ENCODE peak calls at places on chromosomes 5 and 9, in four cellular contexts. L, Q, U and A are unnamed samples.

GRCh38 chr5:118533166-118533565 is 455.2 kb downstream of the DTWD2 start:
- DNase-seq in U (no peak), L (no peak), Q (no peak), A (no peak)

GRCh38 chr5:10639846-10640368 is 76.0 kb downstream of the ANKRD33B start:
- DNase-seq in L (no peak), Q (peak; percentile 12), U (no peak), A (no peak)

GRCh38 chr5:159031915-159032314 is 67.8 kb downstream of the EBF1 start:
- DNase-seq in U (no peak), Q (no peak), L (no peak), A (no peak)

GRCh38 chr9:5611321-5612186 is 17.4 kb upstream of the RIC1 start:
- DNase-seq in U (no peak), L (no peak), Q (no peak), A (no peak)

GRCh38 chr9:80699551-80699998 is 989.8 kb downstream of the TLE1 start:
- DNase-seq in Q (no peak), L (peak; percentile 64), U (no peak), A (no peak)

GRCh38 chr5:144473650-144474049 is 303.0 kb downstream of the KCTD16 start:
- DNase-seq in U (no peak), L (no peak), Q (no peak), A (no peak)

GRCh38 chr5:97915101-97915500 is 732.1 kb upstream of the RIOK2 start:
- DNase-seq in U (peak; percentile 60), Q (no peak), L (no peak), A (no peak)

GRCh38 chr5:140358738-140359310 is 1.2 kb upstream of the SLC4A9 start:
- DNase-seq in U (no peak), Q (no peak), L (peak; percentile 59), A (no peak)

GRCh38 chr5:43802119-43802518 is 199.1 kb downstream of the NNT start:
- DNase-seq in L (peak; percentile 24), U (no peak), Q (no peak), A (no peak)

GRCh38 chr9:119368681-119369581 is at the start of gene BRINP1:
- DNase-seq in L (peak; percentile 4), U (no peak), Q (no peak), A (no peak)

GRCh38 chr5:107284822-107285510 is 385.8 kb downstream of the EFNA5 start:
- DNase-seq in L (peak; percentile 22), U (no peak), Q (no peak), A (no peak)

GRCh38 chr5:94793113-94793815 is 174.8 kb downstream of the SLF1 start:
- DNase-seq in U (peak; percentile 11), L (peak; percentile 86), Q (no peak), A (no peak)

GRCh38 chr5:54388411-54388810 is 67.1 kb upstream of the HSPB3 start:
- DNase-seq in U (no peak), Q (no peak), L (no peak), A (no peak)

GRCh38 chr5:763397-763796 is 21.1 kb downstream of the ZDHHC11B start:
- DNase-seq in U (no peak), L (no peak), Q (peak; percentile 9), A (no peak)

GRCh38 chr9:135326633-135327152 is 152.9 kb upstream of the PPP1R26 start:
- DNase-seq in U (no peak), Q (no peak), L (no peak), A (no peak)

GRCh38 chr5:114184006-114184405 is 177.9 kb upstream of the KCNN2 start:
- DNase-seq in Q (no peak), L (no peak), U (no peak), A (no peak)

GRCh38 chr9:107539427-107540154 is 50.0 kb upstream of the KLF4 start:
- DNase-seq in U (peak; percentile 19), L (peak; percentile 3), Q (no peak), A (no peak)

GRCh38 chr9:123326662-123327093 is 29.3 kb upstream of the CRB2 start:
- DNase-seq in U (no peak), L (no peak), Q (no peak), A (no peak)

GRCh38 chr9:88973281-88974045 is 17.8 kb upstream of the S1PR3 start:
- DNase-seq in U (no peak), L (no peak), Q (no peak), A (peak; percentile 31)

GRCh38 chr9:132762896-132763295 is 92.6 kb downstream of the GTF3C4 start:
- DNase-seq in Q (no peak), U (no peak), L (no peak), A (no peak)

GRCh38 chr9:78781681-78782080 is 484.8 kb downstream of the PSAT1 start:
- DNase-seq in Q (no peak), L (no peak), U (no peak), A (no peak)

GRCh38 chr5:104312481-104312880 is 749.9 kb upstream of the NUDT12 start:
- DNase-seq in L (no peak), U (no peak), Q (no peak), A (no peak)

GRCh38 chr5:61486476-61486875 is 154.4 kb downstream of the ZSWIM6 start:
- DNase-seq in U (no peak), L (no peak), Q (no peak), A (no peak)

GRCh38 chr5:149466457-149466972 is 84.7 kb downstream of the CSNK1A1 start:
- DNase-seq in L (peak; percentile 52), U (peak; percentile 51), Q (peak; percentile 69), A (no peak)

GRCh38 chr5:42089705-42090104 is 164.6 kb downstream of the FBXO4 start:
- DNase-seq in U (no peak), L (no peak), Q (no peak), A (no peak)

GRCh38 chr9:104903609-104904008 is 24.3 kb downstream of the ABCA1 start:
- DNase-seq in U (no peak), L (no peak), Q (no peak), A (no peak)
- H3K4me3 ChIP-seq in U (no peak overlapping the region), L (no peak overlapping the region), Q (no peak overlapping the region), A (no peak overlapping the region)

GRCh38 chr5:176542135-176542595 is 5.0 kb upstream of the RNF44 start:
- DNase-seq in U (peak; percentile 89), L (no peak), Q (peak; percentile 92), A (no peak)

GRCh38 chr5:176540956-176541337 is 3.7 kb upstream of the RNF44 start:
- DNase-seq in L (no peak), U (peak; percentile 17), Q (no peak), A (no peak)

GRCh38 chr5:176543428-176544182 is 5.5 kb upstream of the CDHR2 start:
- DNase-seq in L (peak; percentile 42), U (peak; percentile 88), Q (peak; percentile 95), A (no peak)

GRCh38 chr5:176541338-176542134 is 4.3 kb upstream of the RNF44 start:
- DNase-seq in L (peak; percentile 64), Q (peak; percentile 96), U (peak; percentile 87), A (no peak)

GRCh38 chr5:176542596-176543427 is 5.6 kb upstream of the RNF44 start:
- DNase-seq in U (no peak), L (no peak), Q (peak; percentile 92), A (no peak)
- TF ChIP-seq CTCF in U (no peak), L (no peak), Q (no peak), A (no peak)

DNA sequence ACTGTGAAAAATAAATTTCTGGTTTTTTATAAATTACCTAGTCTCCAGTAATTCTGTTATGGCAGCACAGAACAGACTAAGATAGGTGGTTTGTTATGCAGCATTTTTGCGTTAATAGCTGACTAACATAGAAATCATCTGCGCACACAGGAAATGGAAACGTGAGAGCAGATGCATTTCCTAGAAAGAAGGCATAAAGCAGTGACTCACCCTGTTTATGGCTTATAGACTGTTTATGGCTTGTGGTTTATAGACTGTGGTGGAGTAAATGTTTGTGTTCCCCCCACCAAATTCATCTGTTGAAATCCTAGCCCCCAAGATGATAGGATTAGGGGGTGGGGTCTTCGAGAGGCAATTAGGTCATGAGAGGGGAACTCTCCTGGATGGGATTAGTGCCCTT is 18.3 kb upstream of the OSMR start:
- DNase-seq in L (peak; percentile 58), U (no peak), Q (no peak), A (no peak)
- H3K4me3 ChIP-seq in L (no peak overlapping the region), U (no peak overlapping the region), Q (no peak overlapping the region), A (no peak overlapping the region)

GRCh38 chr5:147466581-147466980 is 43.3 kb downstream of the DPYSL3 start:
- DNase-seq in L (no peak), U (no peak), Q (no peak), A (no peak)

GRCh38 chr5:147461915-147462314 is 48.0 kb downstream of the DPYSL3 start:
- DNase-seq in U (no peak), L (no peak), Q (no peak), A (no peak)

GRCh38 chr5:147467973-147468508 is 41.8 kb downstream of the DPYSL3 start:
- DNase-seq in Q (no peak), U (no peak), L (peak; percentile 57), A (no peak)

GRCh38 chr5:147460380-147460779 is 49.5 kb downstream of the DPYSL3 start:
- DNase-seq in U (no peak), Q (no peak), L (no peak), A (no peak)

DNA sequence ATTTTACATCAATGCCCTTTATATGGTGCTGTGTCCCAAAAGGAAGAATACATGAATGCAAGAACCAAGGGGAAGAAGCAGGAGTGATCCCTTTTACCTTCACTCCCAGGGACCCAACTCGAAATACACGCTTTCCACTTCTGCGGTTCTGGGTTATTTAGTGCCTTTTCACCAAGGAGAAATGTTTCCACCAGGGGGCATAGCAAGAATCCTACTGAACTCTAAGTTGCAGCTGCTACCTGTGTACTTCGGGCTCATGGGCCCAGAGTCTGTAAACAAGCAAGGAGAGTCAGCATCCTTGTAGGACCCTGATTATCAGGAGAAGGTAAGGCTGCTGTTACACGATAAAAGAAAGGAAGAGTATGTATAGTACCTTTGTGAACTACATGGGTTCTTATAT is 45.7 kb downstream of the DPYSL3 start:
- DNase-seq in U (peak; percentile 36), L (peak; percentile 78), Q (no peak), A (no peak)
- TF ChIP-seq CTCF in U (no peak), L (peak; percentile 65), Q (peak; percentile 48), A (no peak)

GRCh38 chr5:64506567-64507321 is 929 bp downstream of the RGS7BP start:
- DNase-seq in U (no peak), Q (peak; percentile 72), L (no peak), A (peak; percentile 74)
- H3K4me3 ChIP-seq in U (no peak overlapping the region), Q (peak overlapping the region; percentile 36), L (no peak overlapping the region), A (peak overlapping the region; percentile 83)

DNA sequence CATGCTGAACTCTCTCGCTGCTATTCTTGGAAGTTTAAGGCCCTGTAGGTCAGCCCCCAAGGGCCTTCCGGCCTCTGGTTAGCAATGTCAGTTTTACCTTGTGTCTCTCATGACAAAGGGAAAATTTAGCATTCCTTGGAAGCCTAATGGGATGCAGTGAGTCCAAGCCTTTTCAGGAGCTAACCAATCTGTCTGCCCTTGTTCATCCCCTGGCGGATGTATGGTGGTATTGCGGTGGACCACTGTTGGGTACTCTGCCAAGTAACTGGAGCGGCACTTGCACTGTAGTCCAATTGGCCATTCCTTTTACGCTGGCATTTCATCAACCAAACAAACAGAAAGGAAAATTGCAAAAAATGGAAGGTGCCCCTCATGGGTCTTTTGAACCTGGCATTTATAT is 318.4 kb upstream of the NMUR2 start:
- DNase-seq in U (no peak), L (no peak), Q (no peak), A (no peak)
- TF ChIP-seq CTCF in U (no peak), L (no peak), Q (no peak), A (no peak)